ENCODE peak calls at places on chromosomes 3 and 15, in five cellular contexts. A is ovary, N is suprapubic skin, R is gastrocnemius medialis, M is A549. T is an unnamed sample.

GRCh38 chr15:44084728-44085127 is 110.3 kb downstream of the FRMD5 start:
- DNase-seq in R (no peak), A (no peak), M (no peak), N (no peak), T (no peak)

GRCh38 chr3:108127301-108127988 is 36.6 kb upstream of the CD47 start:
- DNase-seq in A (no peak), R (no peak), M (no peak), N (no peak), T (no peak)

GRCh38 chr3:5634411-5634810 is 446.9 kb downstream of the EDEM1 start:
- DNase-seq in R (no peak), A (no peak), M (no peak), N (no peak), T (no peak)

GRCh38 chr15:70142322-70143191 is 44.8 kb upstream of the TLE3 start:
- DNase-seq in R (no peak), N (no peak), A (peak), M (no peak), T (peak)

GRCh38 chr3:5197470-5198312 is 10.2 kb downstream of the EDEM1 start:
- DNase-seq in R (no peak), A (no peak), M (no peak), N (no peak), T (no peak)

GRCh38 chr3:13264468-13264795 is 155.7 kb downstream of the NUP210 start:
- DNase-seq in N (no peak), R (no peak), A (no peak), M (no peak), T (no peak)

GRCh38 chr3:29755416-29755815 is 474.5 kb downstream of the RBMS3 start:
- DNase-seq in A (no peak), R (no peak), M (no peak), N (no peak), T (no peak)

GRCh38 chr15:74318376-74319137 is 48.9 kb downstream of the CYP11A1 start:
- DNase-seq in A (no peak), R (peak), M (no peak), N (no peak), T (no peak)

GRCh38 chr3:66320390-66320789 is 99.6 kb downstream of the SLC25A26 start:
- DNase-seq in M (no peak), A (no peak), N (no peak), R (no peak), T (no peak)

GRCh38 chr3:23856286-23856685 is 50.5 kb downstream of the UBE2E1 start:
- DNase-seq in M (no peak), R (no peak), A (no peak), N (no peak), T (no peak)

DNA sequence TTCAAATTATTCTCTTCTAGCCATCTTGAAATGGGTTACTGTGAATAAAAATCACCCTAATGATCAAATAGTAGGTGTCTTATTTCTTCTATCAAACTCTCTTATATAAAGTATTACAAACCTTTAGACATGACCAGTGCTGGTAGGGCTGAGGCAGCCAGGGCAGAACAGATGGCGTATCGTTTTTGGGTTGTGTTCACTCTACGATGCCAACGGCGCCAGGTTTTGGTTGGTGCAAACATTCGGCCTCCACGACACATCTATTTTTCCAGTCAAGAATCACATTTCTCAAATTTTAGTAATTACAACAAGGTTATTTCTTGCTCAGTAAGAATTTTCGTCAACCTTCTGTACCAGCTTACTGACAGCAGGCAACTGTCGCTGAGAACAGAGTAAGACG is 2.2 kb downstream of the RPL4 start:
- DNase-seq in N (no peak), M (no peak), R (no peak), A (no peak), T (no peak)
- H3K4me3 ChIP-seq in N (peak), M (peak), R (peak), A (no peak), T (peak)

GRCh38 chr3:71129611-71130515 is 453.7 kb downstream of the FOXP1 start:
- DNase-seq in A (no peak), R (no peak), M (no peak), N (no peak), T (no peak)
- TF ChIP-seq POLR2A in A (no peak), R (no peak), M (no peak), N (no peak), T (peak)

DNA sequence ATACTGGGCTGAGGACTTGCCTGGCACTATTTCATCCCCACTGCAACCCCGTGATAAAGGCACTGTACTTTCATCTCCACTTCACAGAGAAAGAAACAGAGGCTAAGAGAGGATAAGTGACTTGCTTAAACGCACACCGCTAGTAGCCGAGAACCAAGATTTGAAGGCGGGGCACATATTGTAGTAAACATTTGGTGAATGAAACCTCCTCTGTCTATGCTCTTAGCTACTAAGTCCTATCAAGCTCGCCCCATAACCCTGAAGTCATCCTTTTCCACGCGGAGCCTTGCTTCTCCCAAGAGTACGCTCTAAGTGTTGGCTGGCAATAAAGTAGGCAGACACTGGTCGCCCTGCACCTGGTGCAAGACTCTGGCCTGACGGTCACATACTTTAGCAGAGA is 1.1 kb downstream of the POMGNT2 start:
- DNase-seq in R (no peak), M (no peak), A (no peak), N (no peak), T (no peak)
- H3K4me3 ChIP-seq in R (peak), M (peak), A (peak), N (peak), T (no peak)

DNA sequence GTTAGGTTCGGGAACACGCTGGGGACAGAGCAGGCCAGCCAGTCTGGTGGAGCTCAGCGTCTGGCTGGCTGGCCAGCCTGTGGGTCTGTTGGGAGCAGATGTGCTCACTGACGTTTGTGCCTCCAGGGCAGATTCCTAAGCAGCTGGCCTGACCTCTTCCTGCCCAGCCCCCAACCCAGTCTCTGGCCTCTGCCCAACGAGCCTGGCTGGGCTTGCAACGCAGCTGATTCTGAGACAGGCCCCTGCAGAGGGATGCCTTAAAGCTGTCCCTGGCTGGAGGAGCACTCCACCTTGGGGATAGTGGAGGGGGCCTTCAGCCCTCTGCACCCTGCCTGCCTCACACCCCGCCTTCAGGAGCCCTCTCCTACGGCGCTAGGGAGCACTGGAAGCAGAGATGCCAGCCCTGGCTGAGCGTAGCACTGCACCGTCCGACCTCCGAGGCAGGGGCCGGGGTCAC is 46.0 kb downstream of the KLF13 start:
- DNase-seq in A (no peak), M (no peak), N (peak), R (peak), T (peak)
- TF ChIP-seq POLR2A in A (no peak), M (no peak), N (no peak), R (peak), T (peak)

GRCh38 chr3:158105710-158106438 is at the start of gene SHOX2:
- DNase-seq in R (no peak), N (peak), A (no peak), M (peak), T (no peak)

GRCh38 chr3:158108596-158108995 is 1.3 kb upstream of the RSRC1 start:
- DNase-seq in A (no peak), N (no peak), M (no peak), R (no peak), T (no peak)

GRCh38 chr3:158109295-158109803 is 540 bp upstream of the RSRC1 start:
- DNase-seq in N (no peak), R (no peak), M (no peak), A (no peak), T (no peak)

GRCh38 chr3:158106773-158107461 is 697 bp upstream of the SHOX2 start:
- DNase-seq in R (no peak), N (peak), A (no peak), M (peak), T (peak)

GRCh38 chr3:158107508-158108095 is 1.4 kb upstream of the SHOX2 start:
- DNase-seq in M (no peak), A (no peak), R (no peak), N (no peak), T (no peak)
- H3K4me3 ChIP-seq in M (peak), A (no peak), R (peak), N (peak), T (no peak)

GRCh38 chr15:84633311-84634227 is 20.5 kb downstream of the WDR73 start:
- DNase-seq in R (peak), N (peak), A (peak), M (no peak), T (peak)
- TF ChIP-seq POLR2A in R (peak), N (no peak), A (peak), M (peak), T (no peak)

DNA sequence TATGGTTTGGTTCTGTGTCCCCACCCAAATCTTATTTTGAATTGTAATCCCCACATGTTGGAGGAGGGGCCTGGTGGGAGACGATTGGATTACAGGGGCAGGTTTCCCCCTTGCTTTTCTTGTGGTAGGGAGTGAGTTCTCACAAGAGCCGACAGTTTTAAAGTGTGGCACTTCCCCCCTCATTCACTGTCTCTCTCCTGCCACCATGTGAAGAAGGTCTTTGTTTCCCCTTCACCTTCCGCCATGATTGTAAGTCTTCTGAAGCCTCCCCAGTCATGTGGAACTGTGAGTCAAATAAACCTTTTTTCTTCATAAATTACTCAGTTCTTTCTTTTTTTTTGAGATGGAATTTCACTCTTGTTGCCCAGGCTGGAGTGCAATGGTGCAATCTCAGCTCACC is 124.9 kb downstream of the IQCH start:
- DNase-seq in N (no peak), A (no peak), M (no peak), R (no peak), T (no peak)
- H3K4me3 ChIP-seq in N (no peak), A (no peak), M (no peak), R (no peak), T (no peak)

GRCh38 chr3:147008458-147008857 is 397.9 kb downstream of the ZIC4 start:
- DNase-seq in A (no peak), N (no peak), M (no peak), R (no peak), T (no peak)
- TF ChIP-seq POLR2A in A (no peak), N (no peak), M (no peak), R (no peak), T (no peak)

GRCh38 chr3:177453087-177453844 is 256.0 kb upstream of the TBL1XR1 start:
- DNase-seq in M (no peak), R (no peak), N (no peak), A (no peak), T (no peak)

GRCh38 chr3:177451940-177452484 is 254.7 kb upstream of the TBL1XR1 start:
- DNase-seq in M (no peak), A (no peak), R (no peak), N (no peak), T (no peak)

GRCh38 chr3:177452487-177452886 is 255.2 kb upstream of the TBL1XR1 start:
- DNase-seq in M (no peak), N (no peak), R (no peak), A (no peak), T (peak)

GRCh38 chr3:177448987-177449975 is 252.0 kb upstream of the TBL1XR1 start:
- DNase-seq in R (no peak), M (no peak), A (no peak), N (no peak), T (no peak)

GRCh38 chr3:177451277-177451880 is 254.1 kb upstream of the TBL1XR1 start:
- DNase-seq in R (no peak), A (no peak), M (no peak), N (no peak), T (no peak)
- H3K4me3 ChIP-seq in R (no peak), A (no peak), M (no peak), N (no peak), T (no peak)